ENCODE peak calls at places on chromosome 22, in four cellular contexts. One of them, this sample, is unnamed.

GRCh38 chr22:35834080-35834479 is 116.4 kb downstream of the APOL5 start:
- DNase-seq in HepG2: no peak
- DNase-seq in K562: no peak
- DNase-seq in GM12878: no peak
- DNase-seq in this sample: no peak

GRCh38 chr22:24134090-24134846 is 47.0 kb upstream of the SUSD2 start:
- DNase-seq in HepG2: no peak
- DNase-seq in K562: peak
- DNase-seq in GM12878: no peak
- DNase-seq in this sample: no peak

GRCh38 chr22:30266445-30267381 is at the start of gene OSM:
- DNase-seq in HepG2: no peak
- DNase-seq in K562: no peak
- DNase-seq in GM12878: no peak
- DNase-seq in this sample: no peak

GRCh38 chr22:33024626-33025025 is 33.6 kb downstream of the SYN3 start:
- DNase-seq in HepG2: no peak
- DNase-seq in K562: no peak
- DNase-seq in GM12878: no peak
- DNase-seq in this sample: no peak

GRCh38 chr22:29152381-29153138 is 53.1 kb upstream of the EMID1 start:
- DNase-seq in HepG2: no peak
- DNase-seq in K562: peak
- DNase-seq in GM12878: no peak
- DNase-seq in this sample: peak

GRCh38 chr22:45620707-45621106 is 50.9 kb upstream of the ATXN10 start:
- DNase-seq in HepG2: no peak
- DNase-seq in K562: no peak
- DNase-seq in GM12878: peak
- DNase-seq in this sample: no peak

GRCh38 chr22:39528080-39528661 is 4.4 kb downstream of the RPS19BP1 start:
- DNase-seq in HepG2: no peak
- DNase-seq in K562: no peak
- DNase-seq in GM12878: no peak
- DNase-seq in this sample: no peak

GRCh38 chr22:30556388-30556787 is 9.8 kb upstream of the SEC14L6 start:
- DNase-seq in HepG2: no peak
- DNase-seq in K562: no peak
- DNase-seq in GM12878: no peak
- DNase-seq in this sample: no peak

GRCh38 chr22:39277135-39277607 is 32.4 kb upstream of the PDGFB start:
- DNase-seq in HepG2: no peak
- DNase-seq in K562: no peak
- DNase-seq in GM12878: no peak
- DNase-seq in this sample: no peak

GRCh38 chr22:50498322-50498861 is 9.1 kb downstream of the LMF2 start:
- DNase-seq in HepG2: peak
- DNase-seq in K562: peak
- DNase-seq in GM12878: no peak
- DNase-seq in this sample: peak

GRCh38 chr22:31346733-31347250 is 646 bp upstream of the PATZ1 start:
- DNase-seq in HepG2: peak
- DNase-seq in K562: peak
- DNase-seq in GM12878: no peak
- DNase-seq in this sample: no peak

GRCh38 chr22:33451851-33452469 is 393.8 kb upstream of the SYN3 start:
- DNase-seq in HepG2: peak
- DNase-seq in K562: no peak
- DNase-seq in GM12878: no peak
- DNase-seq in this sample: no peak

GRCh38 chr22:28181332-28181731 is 262.3 kb upstream of the PITPNB start:
- DNase-seq in HepG2: no peak
- DNase-seq in K562: no peak
- DNase-seq in GM12878: no peak
- DNase-seq in this sample: no peak

GRCh38 chr22:48382197-48382596 is 1445.5 kb downstream of the BRD1 start:
- DNase-seq in HepG2: no peak
- DNase-seq in K562: no peak
- DNase-seq in GM12878: no peak
- DNase-seq in this sample: no peak

GRCh38 chr22:41116342-41116741 is 23.9 kb downstream of the EP300 start:
- DNase-seq in HepG2: no peak
- DNase-seq in K562: no peak
- DNase-seq in GM12878: no peak
- DNase-seq in this sample: no peak

GRCh38 chr22:23686416-23687024 is 4.3 kb upstream of the RGL4 start:
- DNase-seq in HepG2: no peak
- DNase-seq in K562: no peak
- DNase-seq in GM12878: no peak
- DNase-seq in this sample: no peak

GRCh38 chr22:31891366-31892079 is 52.8 kb upstream of the YWHAH start:
- DNase-seq in HepG2: no peak
- DNase-seq in K562: peak
- DNase-seq in GM12878: no peak
- DNase-seq in this sample: no peak

GRCh38 chr22:30309981-30310672 is 16.6 kb downstream of the TBC1D10A start:
- DNase-seq in HepG2: no peak
- DNase-seq in K562: no peak
- DNase-seq in GM12878: peak
- DNase-seq in this sample: no peak

GRCh38 chr22:26453812-26454500 is 24.9 kb downstream of the ASPHD2 start:
- DNase-seq in HepG2: no peak
- DNase-seq in K562: no peak
- DNase-seq in GM12878: no peak
- DNase-seq in this sample: no peak

GRCh38 chr22:49583341-49583740 is 244.3 kb downstream of the BRD1 start:
- DNase-seq in HepG2: no peak
- DNase-seq in K562: no peak
- DNase-seq in GM12878: no peak
- DNase-seq in this sample: no peak

GRCh38 chr22:24101966-24102365 is 79.3 kb upstream of the SUSD2 start:
- DNase-seq in HepG2: no peak
- DNase-seq in K562: no peak
- DNase-seq in GM12878: no peak
- DNase-seq in this sample: no peak

GRCh38 chr22:25760294-25760693 is 18.3 kb downstream of the MYO18B start:
- DNase-seq in HepG2: peak
- DNase-seq in K562: no peak
- DNase-seq in GM12878: no peak
- DNase-seq in this sample: no peak

GRCh38 chr22:28395920-28396447 is 283.7 kb downstream of the TTC28 start:
- DNase-seq in HepG2: peak
- DNase-seq in K562: peak
- DNase-seq in GM12878: no peak
- DNase-seq in this sample: no peak

GRCh38 chr22:38221908-38222796 is 20.4 kb downstream of the MAFF start:
- DNase-seq in HepG2: no peak
- DNase-seq in K562: no peak
- DNase-seq in GM12878: no peak
- DNase-seq in this sample: peak
- TF ChIP-seq CTCF in HepG2: no peak
- TF ChIP-seq CTCF in K562: no peak
- TF ChIP-seq CTCF in GM12878: no peak
- TF ChIP-seq CTCF in this sample: no peak

GRCh38 chr22:42427211-42427610 is 5.0 kb downstream of the NFAM1 start:
- DNase-seq in HepG2: no peak
- DNase-seq in K562: no peak
- DNase-seq in GM12878: no peak
- DNase-seq in this sample: no peak
- TF ChIP-seq ETV6 in HepG2: no peak
- TF ChIP-seq ETV6 in K562: no peak
- TF ChIP-seq ETV6 in GM12878: no peak
- TF ChIP-seq ETV6 in this sample: no peak

DNA sequence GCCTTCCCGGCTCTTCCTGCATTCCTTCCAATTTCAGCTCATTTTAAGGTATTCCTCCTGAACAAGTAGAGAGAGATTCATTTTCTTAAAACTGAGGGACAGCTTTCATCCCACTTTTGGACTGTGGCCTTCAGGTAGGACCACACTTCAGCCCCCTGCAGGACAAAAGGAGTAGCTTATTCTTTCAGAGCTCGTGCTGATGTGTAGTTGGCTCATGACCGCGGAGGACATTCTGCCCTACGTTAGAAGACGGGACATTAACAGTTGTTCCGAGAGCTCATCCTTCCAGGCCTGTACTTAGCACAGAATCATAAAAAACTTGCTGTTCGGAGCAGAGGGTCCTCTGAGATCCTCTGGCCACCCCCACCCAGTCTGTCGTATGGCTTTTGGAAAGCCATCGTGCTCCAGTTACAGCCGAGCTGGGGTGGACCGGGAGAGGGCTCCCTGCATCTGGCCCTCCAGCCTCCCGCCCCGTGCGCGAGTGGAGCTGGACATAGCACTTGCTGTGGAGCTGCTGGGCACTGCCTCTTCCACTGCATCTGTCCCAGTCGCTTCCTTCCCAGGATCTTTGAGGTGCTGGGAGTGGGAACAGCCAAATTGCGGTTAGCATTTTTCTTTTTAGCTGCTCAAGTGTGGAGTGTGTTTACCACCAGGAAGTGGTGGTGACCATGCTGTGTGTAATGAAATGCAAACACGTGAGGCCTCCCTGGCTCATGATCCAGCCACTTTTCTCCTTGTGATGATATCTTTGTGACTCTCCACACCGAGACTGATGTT is 250.3 kb downstream of the TBC1D22A start:
- DNase-seq in HepG2: peak
- DNase-seq in K562: peak
- DNase-seq in GM12878: no peak
- DNase-seq in this sample: no peak
- TF ChIP-seq CTCF in HepG2: peak
- TF ChIP-seq CTCF in K562: no peak
- TF ChIP-seq CTCF in GM12878: no peak
- TF ChIP-seq CTCF in this sample: peak

DNA sequence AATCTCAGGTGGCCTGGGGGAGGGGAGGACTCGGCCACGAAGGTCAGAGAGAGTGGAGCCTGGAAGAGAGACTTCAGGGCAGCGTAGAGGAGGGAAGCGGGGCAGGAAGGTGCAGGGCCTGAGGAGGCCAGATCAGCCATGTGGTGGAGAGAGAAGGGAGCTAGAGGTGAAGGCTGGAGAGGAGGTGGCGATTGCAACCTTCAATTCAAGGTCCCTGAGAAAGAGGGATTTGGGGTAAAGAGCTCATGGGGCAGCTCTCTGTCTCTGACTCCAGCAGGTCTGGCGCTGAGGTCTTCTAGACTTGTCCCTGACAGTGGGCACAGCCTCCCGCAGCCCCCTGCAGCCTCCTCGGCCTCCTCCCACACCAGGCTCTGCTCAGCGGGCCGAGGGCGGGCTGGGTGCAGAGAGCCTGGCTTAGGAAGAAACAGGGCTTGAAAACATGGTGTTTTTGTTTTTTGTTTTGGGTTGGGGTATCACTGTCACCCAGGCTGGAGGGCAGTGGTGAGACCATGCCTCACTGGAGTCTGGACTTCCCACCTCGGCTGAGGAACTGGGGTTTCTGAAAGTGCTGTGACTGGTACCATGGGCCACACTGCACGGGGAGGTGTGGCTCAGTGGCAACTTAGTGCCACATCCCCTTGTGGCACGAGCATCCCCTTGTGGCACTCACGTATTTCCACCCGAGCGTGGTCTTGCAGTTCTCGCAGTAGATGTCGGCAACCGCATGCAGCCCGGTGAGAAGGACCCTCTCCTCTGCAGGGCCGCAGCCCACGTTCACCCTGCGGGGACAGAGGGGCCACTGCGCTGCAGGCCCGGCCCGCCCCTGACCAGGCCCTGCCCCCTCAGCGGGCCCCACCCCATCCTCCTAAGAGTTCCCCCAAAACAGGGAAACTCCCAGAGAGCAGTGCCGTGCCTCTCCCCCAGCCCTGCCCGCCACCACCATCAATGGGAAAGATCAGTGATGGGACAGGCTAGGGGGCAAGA is 32.6 kb downstream of the YPEL1 start:
- DNase-seq in HepG2: no peak
- DNase-seq in K562: no peak
- DNase-seq in GM12878: no peak
- DNase-seq in this sample: no peak
- TF ChIP-seq ETV6 in HepG2: no peak
- TF ChIP-seq ETV6 in K562: no peak
- TF ChIP-seq ETV6 in GM12878: no peak
- TF ChIP-seq ETV6 in this sample: no peak

This sample was measured in WTC11.